ENCODE peak calls at places on chromosomes 16 and 17, in ten cellular contexts. One of them, this sample, is unnamed.

GRCh38 chr17:62704381-62704971 is 77.0 kb downstream of the MRC2 start:
- DNase-seq in heart left ventricle: no peak
- DNase-seq in IMR-90: peak
- DNase-seq in uterus: peak
- DNase-seq in testis: peak
- DNase-seq in PC-3: peak
- DNase-seq in endodermal cell: peak
- DNase-seq in naive thymus-derived CD4-positive, alpha-beta T cell: no peak
- DNase-seq in HFF-Myc: no peak
- DNase-seq in neural progenitor cell: no peak
- DNase-seq in this sample: no peak

GRCh38 chr17:75468779-75469373 is 12.4 kb downstream of the TMEM94 start:
- DNase-seq in heart left ventricle: no peak
- DNase-seq in IMR-90: no peak
- DNase-seq in testis: no peak
- DNase-seq in neural progenitor cell: no peak
- DNase-seq in uterus: no peak
- DNase-seq in HFF-Myc: no peak
- DNase-seq in naive thymus-derived CD4-positive, alpha-beta T cell: no peak
- DNase-seq in endodermal cell: no peak
- DNase-seq in PC-3: peak
- DNase-seq in this sample: no peak

GRCh38 chr16:2689968-2690830 is 7.9 kb downstream of the KCTD5 start:
- DNase-seq in HFF-Myc: no peak
- DNase-seq in heart left ventricle: peak
- DNase-seq in neural progenitor cell: no peak
- DNase-seq in testis: no peak
- DNase-seq in naive thymus-derived CD4-positive, alpha-beta T cell: no peak
- DNase-seq in IMR-90: no peak
- DNase-seq in endodermal cell: no peak
- DNase-seq in uterus: no peak
- DNase-seq in PC-3: no peak
- DNase-seq in this sample: no peak

GRCh38 chr16:50548659-50549560 is 714 bp downstream of the NKD1 start:
- DNase-seq in endodermal cell: no peak
- DNase-seq in IMR-90: no peak
- DNase-seq in PC-3: no peak
- DNase-seq in HFF-Myc: no peak
- DNase-seq in heart left ventricle: no peak
- DNase-seq in uterus: peak
- DNase-seq in neural progenitor cell: peak
- DNase-seq in naive thymus-derived CD4-positive, alpha-beta T cell: no peak
- DNase-seq in testis: no peak
- DNase-seq in this sample: no peak

GRCh38 chr17:78231991-78232759 is 744 bp downstream of the TMEM235 start:
- DNase-seq in heart left ventricle: no peak
- DNase-seq in naive thymus-derived CD4-positive, alpha-beta T cell: peak
- DNase-seq in testis: no peak
- DNase-seq in HFF-Myc: no peak
- DNase-seq in neural progenitor cell: peak
- DNase-seq in PC-3: no peak
- DNase-seq in IMR-90: no peak
- DNase-seq in endodermal cell: peak
- DNase-seq in uterus: no peak
- DNase-seq in this sample: no peak

GRCh38 chr16:54171855-54172537 is 114.6 kb downstream of the IRX3 start:
- DNase-seq in testis: no peak
- DNase-seq in PC-3: peak
- DNase-seq in heart left ventricle: no peak
- DNase-seq in naive thymus-derived CD4-positive, alpha-beta T cell: no peak
- DNase-seq in uterus: no peak
- DNase-seq in endodermal cell: peak
- DNase-seq in IMR-90: peak
- DNase-seq in neural progenitor cell: peak
- DNase-seq in HFF-Myc: no peak
- DNase-seq in this sample: peak

GRCh38 chr16:4378202-4378666 is 6.6 kb downstream of the VASN start:
- DNase-seq in testis: no peak
- DNase-seq in heart left ventricle: peak
- DNase-seq in uterus: no peak
- DNase-seq in IMR-90: no peak
- DNase-seq in neural progenitor cell: no peak
- DNase-seq in HFF-Myc: no peak
- DNase-seq in endodermal cell: no peak
- DNase-seq in PC-3: no peak
- DNase-seq in naive thymus-derived CD4-positive, alpha-beta T cell: no peak
- DNase-seq in this sample: no peak

GRCh38 chr17:16886655-16887322 is 85.1 kb downstream of the TNFRSF13B start:
- DNase-seq in HFF-Myc: no peak
- DNase-seq in naive thymus-derived CD4-positive, alpha-beta T cell: peak
- DNase-seq in neural progenitor cell: no peak
- DNase-seq in PC-3: no peak
- DNase-seq in IMR-90: no peak
- DNase-seq in testis: no peak
- DNase-seq in heart left ventricle: no peak
- DNase-seq in uterus: no peak
- DNase-seq in endodermal cell: no peak
- DNase-seq in this sample: no peak

GRCh38 chr16:28616636-28617035 is 6.8 kb upstream of the SULT1A1 start:
- DNase-seq in PC-3: no peak
- DNase-seq in HFF-Myc: no peak
- DNase-seq in naive thymus-derived CD4-positive, alpha-beta T cell: no peak
- DNase-seq in IMR-90: no peak
- DNase-seq in heart left ventricle: no peak
- DNase-seq in testis: no peak
- DNase-seq in neural progenitor cell: no peak
- DNase-seq in uterus: no peak
- DNase-seq in endodermal cell: peak
- DNase-seq in this sample: no peak

GRCh38 chr16:19488213-19488640 is 33.7 kb downstream of the GDE1 start:
- DNase-seq in uterus: no peak
- DNase-seq in endodermal cell: peak
- DNase-seq in testis: no peak
- DNase-seq in PC-3: no peak
- DNase-seq in IMR-90: no peak
- DNase-seq in neural progenitor cell: no peak
- DNase-seq in HFF-Myc: no peak
- DNase-seq in naive thymus-derived CD4-positive, alpha-beta T cell: no peak
- DNase-seq in heart left ventricle: no peak
- DNase-seq in this sample: no peak

GRCh38 chr17:79965806-79966205 is 69.9 kb downstream of the TBC1D16 start:
- DNase-seq in PC-3: no peak
- DNase-seq in HFF-Myc: no peak
- DNase-seq in endodermal cell: peak
- DNase-seq in uterus: peak
- DNase-seq in naive thymus-derived CD4-positive, alpha-beta T cell: no peak
- DNase-seq in testis: no peak
- DNase-seq in neural progenitor cell: no peak
- DNase-seq in heart left ventricle: no peak
- DNase-seq in IMR-90: no peak
- DNase-seq in this sample: no peak

GRCh38 chr17:8287651-8288335 is 677 bp upstream of the RANGRF start:
- DNase-seq in endodermal cell: no peak
- DNase-seq in PC-3: no peak
- DNase-seq in naive thymus-derived CD4-positive, alpha-beta T cell: no peak
- DNase-seq in uterus: no peak
- DNase-seq in heart left ventricle: peak
- DNase-seq in testis: no peak
- DNase-seq in neural progenitor cell: no peak
- DNase-seq in HFF-Myc: no peak
- DNase-seq in IMR-90: no peak
- DNase-seq in this sample: no peak

GRCh38 chr16:73080931-73081330 is 33.0 kb upstream of the ZFHX3 start:
- DNase-seq in endodermal cell: no peak
- DNase-seq in heart left ventricle: no peak
- DNase-seq in PC-3: no peak
- DNase-seq in uterus: no peak
- DNase-seq in naive thymus-derived CD4-positive, alpha-beta T cell: no peak
- DNase-seq in testis: no peak
- DNase-seq in HFF-Myc: no peak
- DNase-seq in IMR-90: no peak
- DNase-seq in neural progenitor cell: no peak
- DNase-seq in this sample: no peak

GRCh38 chr16:629289-630023 is 1.3 kb upstream of the WFIKKN1 start:
- DNase-seq in heart left ventricle: no peak
- DNase-seq in uterus: peak
- DNase-seq in IMR-90: no peak
- DNase-seq in endodermal cell: no peak
- DNase-seq in HFF-Myc: no peak
- DNase-seq in testis: no peak
- DNase-seq in naive thymus-derived CD4-positive, alpha-beta T cell: no peak
- DNase-seq in neural progenitor cell: peak
- DNase-seq in PC-3: no peak
- DNase-seq in this sample: no peak

GRCh38 chr17:77644981-77645380 is 313.5 kb upstream of the TNRC6C start:
- DNase-seq in PC-3: no peak
- DNase-seq in neural progenitor cell: peak
- DNase-seq in uterus: no peak
- DNase-seq in IMR-90: no peak
- DNase-seq in testis: no peak
- DNase-seq in HFF-Myc: no peak
- DNase-seq in naive thymus-derived CD4-positive, alpha-beta T cell: no peak
- DNase-seq in heart left ventricle: no peak
- DNase-seq in endodermal cell: peak
- DNase-seq in this sample: no peak

GRCh38 chr16:50562657-50563056 is 14.5 kb downstream of the NKD1 start:
- DNase-seq in naive thymus-derived CD4-positive, alpha-beta T cell: no peak
- DNase-seq in heart left ventricle: no peak
- DNase-seq in HFF-Myc: no peak
- DNase-seq in neural progenitor cell: no peak
- DNase-seq in PC-3: no peak
- DNase-seq in IMR-90: no peak
- DNase-seq in testis: no peak
- DNase-seq in endodermal cell: no peak
- DNase-seq in uterus: no peak
- DNase-seq in this sample: no peak

GRCh38 chr16:3461120-3461519 is 17.6 kb downstream of the NAA60 start:
- DNase-seq in PC-3: no peak
- DNase-seq in neural progenitor cell: peak
- DNase-seq in endodermal cell: peak
- DNase-seq in naive thymus-derived CD4-positive, alpha-beta T cell: no peak
- DNase-seq in HFF-Myc: no peak
- DNase-seq in IMR-90: no peak
- DNase-seq in testis: no peak
- DNase-seq in heart left ventricle: no peak
- DNase-seq in uterus: no peak
- DNase-seq in this sample: no peak

GRCh38 chr16:89114159-89114981 is 20.7 kb downstream of the ACSF3 start:
- DNase-seq in endodermal cell: peak
- DNase-seq in testis: no peak
- DNase-seq in uterus: no peak
- DNase-seq in HFF-Myc: no peak
- DNase-seq in naive thymus-derived CD4-positive, alpha-beta T cell: no peak
- DNase-seq in PC-3: no peak
- DNase-seq in heart left ventricle: peak
- DNase-seq in neural progenitor cell: peak
- DNase-seq in IMR-90: no peak
- DNase-seq in this sample: no peak
- H3K4me3 ChIP-seq in endodermal cell: no peak
- H3K4me3 ChIP-seq in testis: no peak
- H3K4me3 ChIP-seq in uterus: no peak
- H3K4me3 ChIP-seq in HFF-Myc: no peak
- H3K4me3 ChIP-seq in naive thymus-derived CD4-positive, alpha-beta T cell: peak
- H3K4me3 ChIP-seq in PC-3: no peak
- H3K4me3 ChIP-seq in heart left ventricle: no peak
- H3K4me3 ChIP-seq in neural progenitor cell: no peak
- H3K4me3 ChIP-seq in IMR-90: no peak
- H3K4me3 ChIP-seq in this sample: no peak

DNA sequence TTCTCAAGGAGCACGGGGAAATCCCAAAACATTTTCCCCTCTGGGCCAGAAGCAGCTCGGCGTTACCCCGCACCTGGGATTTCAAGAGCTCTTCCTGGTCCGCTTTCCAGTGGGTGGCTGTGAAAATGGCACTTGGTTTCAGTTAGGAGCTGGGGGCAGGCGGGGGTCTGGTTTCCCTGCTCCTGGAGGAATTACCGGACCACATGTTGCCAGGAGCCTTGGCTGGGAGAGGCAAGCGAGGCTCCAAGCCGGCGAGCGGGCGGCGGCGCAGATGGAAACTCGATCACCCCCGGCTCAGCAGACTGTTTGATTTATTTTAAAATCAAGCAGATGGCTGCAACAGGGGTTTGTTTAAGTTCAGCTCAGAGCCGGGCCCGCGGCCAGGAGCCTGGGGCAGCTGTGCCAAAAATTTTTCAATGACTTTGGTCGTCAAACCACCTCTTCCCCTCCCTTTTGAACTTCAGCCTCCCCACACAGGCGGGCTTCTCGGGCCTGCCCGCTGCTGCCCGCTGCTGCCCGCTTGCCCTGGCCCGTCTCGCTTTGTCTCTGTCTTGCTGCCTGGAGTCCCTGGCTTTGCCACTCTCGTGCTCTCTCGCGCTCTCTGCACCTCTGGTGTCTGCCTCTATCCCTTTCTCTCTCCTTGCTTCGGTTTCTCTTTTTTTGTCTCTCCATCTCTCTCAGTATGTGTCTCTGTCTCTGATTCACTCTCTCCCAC is 108.0 kb upstream of the CIBAR2 start:
- DNase-seq in testis: peak
- DNase-seq in neural progenitor cell: no peak
- DNase-seq in endodermal cell: no peak
- DNase-seq in HFF-Myc: peak
- DNase-seq in PC-3: peak
- DNase-seq in naive thymus-derived CD4-positive, alpha-beta T cell: no peak
- DNase-seq in heart left ventricle: peak
- DNase-seq in IMR-90: peak
- DNase-seq in uterus: peak
- DNase-seq in this sample: peak
- H3K4me3 ChIP-seq in testis: no peak
- H3K4me3 ChIP-seq in neural progenitor cell: no peak
- H3K4me3 ChIP-seq in endodermal cell: no peak
- H3K4me3 ChIP-seq in HFF-Myc: peak
- H3K4me3 ChIP-seq in PC-3: peak
- H3K4me3 ChIP-seq in naive thymus-derived CD4-positive, alpha-beta T cell: no peak
- H3K4me3 ChIP-seq in heart left ventricle: peak
- H3K4me3 ChIP-seq in IMR-90: peak
- H3K4me3 ChIP-seq in uterus: peak
- H3K4me3 ChIP-seq in this sample: peak

DNA sequence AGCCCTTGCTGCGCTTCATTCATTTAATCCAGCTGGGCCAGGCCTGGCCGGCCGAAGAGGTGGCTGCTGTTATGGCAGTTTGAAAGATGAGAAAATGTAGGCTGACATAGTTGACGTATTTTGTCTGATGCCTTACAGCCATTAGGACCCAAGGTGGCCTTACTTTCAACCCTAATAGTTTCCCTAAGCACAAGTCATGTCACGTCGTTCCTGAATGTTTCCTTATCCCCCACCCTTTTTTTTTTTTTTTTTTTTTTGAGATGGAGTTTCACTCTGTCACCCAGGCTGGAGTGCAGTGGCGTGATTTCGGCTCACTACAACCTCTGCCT is 307 bp upstream of the GOT2 start:
- DNase-seq in endodermal cell: no peak
- DNase-seq in IMR-90: no peak
- DNase-seq in testis: no peak
- DNase-seq in naive thymus-derived CD4-positive, alpha-beta T cell: no peak
- DNase-seq in uterus: no peak
- DNase-seq in PC-3: no peak
- DNase-seq in heart left ventricle: no peak
- DNase-seq in HFF-Myc: no peak
- DNase-seq in neural progenitor cell: no peak
- DNase-seq in this sample: no peak
- H3K4me3 ChIP-seq in endodermal cell: peak
- H3K4me3 ChIP-seq in IMR-90: peak
- H3K4me3 ChIP-seq in testis: peak
- H3K4me3 ChIP-seq in naive thymus-derived CD4-positive, alpha-beta T cell: peak
- H3K4me3 ChIP-seq in uterus: peak
- H3K4me3 ChIP-seq in PC-3: peak
- H3K4me3 ChIP-seq in heart left ventricle: peak
- H3K4me3 ChIP-seq in HFF-Myc: peak
- H3K4me3 ChIP-seq in neural progenitor cell: peak
- H3K4me3 ChIP-seq in this sample: peak

GRCh38 chr17:81396278-81396721 is 1.0 kb downstream of the BAHCC1 start:
- DNase-seq in testis: no peak
- DNase-seq in naive thymus-derived CD4-positive, alpha-beta T cell: no peak
- DNase-seq in endodermal cell: no peak
- DNase-seq in HFF-Myc: no peak
- DNase-seq in uterus: no peak
- DNase-seq in PC-3: no peak
- DNase-seq in heart left ventricle: no peak
- DNase-seq in IMR-90: no peak
- DNase-seq in neural progenitor cell: no peak
- DNase-seq in this sample: no peak
- H3K4me3 ChIP-seq in testis: peak
- H3K4me3 ChIP-seq in naive thymus-derived CD4-positive, alpha-beta T cell: no peak
- H3K4me3 ChIP-seq in endodermal cell: peak
- H3K4me3 ChIP-seq in HFF-Myc: peak
- H3K4me3 ChIP-seq in uterus: peak
- H3K4me3 ChIP-seq in PC-3: peak
- H3K4me3 ChIP-seq in heart left ventricle: peak
- H3K4me3 ChIP-seq in IMR-90: peak
- H3K4me3 ChIP-seq in neural progenitor cell: peak
- H3K4me3 ChIP-seq in this sample: peak